ENCODE peak calls at places on chromosomes 5 and 9, in five cellular contexts. Z is cardiac muscle cell, N is Caco-2, W is left lung, P is transverse colon. L is an unnamed sample.

GRCh38 chr5:181050016-181050415 is 9.9 kb downstream of the BTNL9 start:
- DNase-seq in W (no peak), P (no peak), N (no peak), Z (no peak), L (no peak)

GRCh38 chr5:151483647-151484046 is 36.2 kb downstream of the SLC36A1 start:
- DNase-seq in N (no peak), W (peak), P (no peak), Z (no peak), L (no peak)

GRCh38 chr9:135414293-135414692 is 65.3 kb upstream of the PPP1R26 start:
- DNase-seq in W (no peak), Z (no peak), N (no peak), P (no peak), L (no peak)

GRCh38 chr5:142445266-142445665 is 120.4 kb upstream of the SPRY4 start:
- DNase-seq in N (no peak), W (no peak), Z (no peak), P (no peak), L (no peak)

GRCh38 chr5:57468481-57469165 is 14.0 kb downstream of the ACTBL2 start:
- DNase-seq in P (no peak), W (no peak), N (no peak), Z (no peak), L (no peak)

GRCh38 chr5:86232246-86232645 is 385.5 kb upstream of the COX7C start:
- DNase-seq in N (no peak), P (no peak), W (no peak), Z (no peak), L (no peak)

GRCh38 chr5:63262191-63262981 is 683.8 kb downstream of the LRRC70 start:
- DNase-seq in N (no peak), P (no peak), W (no peak), Z (no peak), L (no peak)

GRCh38 chr5:174523311-174524159 is 200.8 kb upstream of the MSX2 start:
- DNase-seq in N (peak), W (no peak), P (no peak), Z (no peak), L (no peak)

GRCh38 chr9:88378317-88378716 is 9.9 kb upstream of the SPIN1 start:
- DNase-seq in P (no peak), W (no peak), Z (no peak), N (no peak), L (no peak)

GRCh38 chr5:124932791-124933600 is 186.6 kb upstream of the ZNF608 start:
- DNase-seq in N (no peak), Z (no peak), P (peak), W (no peak), L (no peak)

GRCh38 chr9:109016132-109016531 is 2.8 kb upstream of the CTNNAL1 start:
- DNase-seq in P (no peak), Z (no peak), N (no peak), W (no peak), L (no peak)

GRCh38 chr5:154291917-154292316 is 101.4 kb downstream of the GALNT10 start:
- DNase-seq in W (no peak), Z (no peak), N (no peak), P (no peak), L (no peak)

GRCh38 chr5:5883562-5883961 is 461.1 kb downstream of the ICE1 start:
- DNase-seq in N (no peak), W (no peak), Z (no peak), P (no peak), L (no peak)

GRCh38 chr5:43042626-43043399 is 2.7 kb upstream of the ANXA2R start:
- DNase-seq in P (peak), W (peak), Z (peak), N (peak), L (peak)

GRCh38 chr5:152514827-152515397 is 109.8 kb upstream of the NMUR2 start:
- DNase-seq in P (no peak), Z (peak), N (peak), W (no peak), L (peak)

GRCh38 chr5:64952961-64953360 is 184.2 kb downstream of the CWC27 start:
- DNase-seq in P (no peak), Z (no peak), W (no peak), N (no peak), L (no peak)

GRCh38 chr9:113503131-113503541 is 39.6 kb downstream of the RGS3 start:
- DNase-seq in P (no peak), N (no peak), W (no peak), Z (no peak), L (no peak)
- TF ChIP-seq CTCF in P (no peak), N (no peak), W (no peak), Z (no peak), L (no peak)

GRCh38 chr9:17219261-17219660 is 84.4 kb downstream of the CNTLN start:
- DNase-seq in P (no peak), Z (no peak), W (no peak), N (no peak), L (no peak)
- TF ChIP-seq CTCF in P (no peak), Z (peak), W (no peak), N (no peak), L (no peak)

GRCh38 chr5:137488974-137489373 is 10.2 kb downstream of the SPOCK1 start:
- DNase-seq in W (no peak), N (no peak), P (no peak), Z (no peak), L (no peak)

GRCh38 chr5:137488516-137488915 is 10.6 kb downstream of the SPOCK1 start:
- DNase-seq in Z (no peak), N (no peak), P (no peak), W (no peak), L (no peak)

GRCh38 chr5:137496919-137497318 is 2.2 kb downstream of the SPOCK1 start:
- DNase-seq in N (no peak), W (no peak), P (no peak), Z (no peak), L (no peak)

GRCh38 chr5:137491121-137491520 is 8.0 kb downstream of the SPOCK1 start:
- DNase-seq in W (no peak), P (no peak), N (no peak), Z (no peak), L (no peak)

DNA sequence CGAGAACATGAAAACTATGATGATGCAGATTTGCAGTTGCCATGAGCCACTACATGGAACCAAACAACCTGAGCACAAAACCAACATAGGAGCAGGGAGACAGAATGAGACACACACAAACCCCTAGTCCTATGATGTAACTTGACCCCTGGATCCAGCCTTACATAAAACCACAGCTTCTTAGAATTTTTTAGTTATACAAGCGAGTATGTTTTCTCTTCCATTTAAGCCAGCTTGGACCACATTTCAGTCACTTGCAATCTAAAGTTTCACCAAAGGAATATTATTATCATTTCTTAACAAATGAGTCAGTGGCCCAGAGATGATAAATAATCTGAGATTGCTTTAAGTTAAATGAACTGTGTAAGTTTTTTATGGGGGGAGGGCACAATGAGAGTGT is 6.8 kb downstream of the SPOCK1 start:
- DNase-seq in Z (no peak), W (no peak), N (no peak), P (no peak), L (no peak)
- TF ChIP-seq CTCF in Z (no peak), W (no peak), N (no peak), P (no peak), L (no peak)

GRCh38 chr9:134398756-134399155 is 72.5 kb downstream of the RXRA start:
- DNase-seq in Z (no peak), P (no peak), W (no peak), N (no peak), L (no peak)

GRCh38 chr9:134400283-134400682 is 74.0 kb downstream of the RXRA start:
- DNase-seq in W (no peak), P (no peak), N (no peak), Z (no peak), L (no peak)

GRCh38 chr9:134401391-134401790 is 75.1 kb downstream of the RXRA start:
- DNase-seq in W (no peak), P (no peak), N (no peak), Z (no peak), L (no peak)

GRCh38 chr9:134402182-134402581 is 75.9 kb downstream of the RXRA start:
- DNase-seq in W (no peak), N (no peak), Z (no peak), P (no peak), L (no peak)

DNA sequence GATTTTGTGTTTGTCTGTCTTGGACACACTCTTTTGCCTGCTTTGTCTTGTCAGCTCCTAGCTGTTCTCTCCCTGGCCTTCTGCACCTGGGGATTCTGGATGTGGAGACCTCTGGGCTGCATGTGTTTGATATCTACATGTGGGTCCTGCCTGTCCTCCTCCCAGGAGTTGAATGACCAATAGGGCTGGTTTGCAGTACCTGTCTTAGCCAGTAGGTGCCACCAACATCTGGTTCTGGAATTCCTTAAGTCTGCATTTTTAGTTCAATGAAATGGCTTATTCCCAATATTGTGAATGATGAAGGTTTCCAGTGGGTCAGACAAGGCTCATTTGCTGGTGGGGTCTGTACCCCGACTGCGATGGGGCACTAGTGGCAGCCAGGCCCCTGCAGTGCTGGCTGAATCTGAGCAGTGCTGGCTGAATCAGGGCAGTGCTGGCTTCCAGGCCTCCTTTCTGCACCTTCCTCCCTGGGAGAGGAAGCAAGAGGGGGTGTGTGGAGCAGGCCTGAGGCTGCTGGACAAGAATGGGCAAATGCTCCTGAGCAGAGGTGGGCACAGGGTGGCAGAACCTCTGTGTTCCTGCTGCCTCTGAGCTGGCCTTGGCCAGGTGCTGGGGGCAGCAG is 73.3 kb downstream of the RXRA start:
- DNase-seq in P (no peak), N (peak), Z (no peak), W (no peak), L (no peak)
- TF ChIP-seq CTCF in P (peak), N (peak), Z (peak), W (peak), L (peak)

GRCh38 chr5:68249520-68249919 is 34.0 kb downstream of the PIK3R1 start:
- DNase-seq in P (no peak), W (no peak), N (no peak), Z (no peak), L (no peak)
- TF ChIP-seq CTCF in P (no peak), W (no peak), N (no peak), Z (no peak), L (no peak)

DNA sequence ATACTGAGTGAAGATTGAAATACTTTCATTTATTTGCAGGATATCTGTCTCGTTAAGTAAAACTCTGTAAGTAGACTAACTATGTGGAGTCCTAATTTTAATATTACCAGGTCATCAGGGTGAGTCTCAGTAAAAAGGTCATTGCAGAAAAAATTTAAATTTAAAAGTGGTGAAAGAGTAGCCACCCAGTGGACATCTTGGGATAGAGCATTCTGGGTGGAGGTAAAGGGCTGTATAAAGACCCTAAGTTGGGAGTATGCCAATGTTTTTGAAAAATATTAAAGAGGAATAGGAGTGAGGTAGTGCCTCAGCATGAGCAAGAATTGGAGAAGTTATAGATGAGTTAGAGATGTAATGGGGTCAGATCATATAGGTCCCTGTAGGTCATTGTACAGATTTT is 145.5 kb downstream of the HMHB1 start:
- DNase-seq in N (no peak), P (no peak), Z (no peak), W (no peak), L (no peak)
- TF ChIP-seq CTCF in N (peak), P (no peak), Z (peak), W (no peak), L (peak)

DNA sequence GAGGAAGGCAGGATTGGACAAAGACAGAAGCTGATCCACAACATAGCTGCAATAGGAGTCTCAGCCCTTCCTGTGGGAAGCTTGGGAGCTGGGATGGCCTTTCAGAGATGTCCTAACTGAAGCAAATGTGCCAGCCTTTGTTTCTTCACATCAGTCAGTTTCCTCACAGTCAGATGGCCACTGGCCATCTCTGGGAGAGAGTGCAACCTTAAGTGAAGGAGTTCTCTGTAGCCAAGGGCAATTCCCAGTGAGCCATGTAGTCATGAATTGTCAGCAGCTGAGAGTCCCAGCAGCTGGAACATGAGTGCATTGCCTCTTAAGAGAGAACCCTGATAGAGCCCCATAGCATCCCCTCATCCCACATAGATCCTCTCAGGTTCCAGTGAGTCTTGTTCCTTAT is 89.1 kb upstream of the LIFR start:
- DNase-seq in P (no peak), N (no peak), Z (no peak), W (no peak), L (no peak)
- TF ChIP-seq CTCF in P (no peak), N (no peak), Z (no peak), W (no peak), L (no peak)

GRCh38 chr5:172044631-172045314 is 38.3 kb upstream of the FBXW11 start:
- DNase-seq in Z (no peak), W (no peak), N (no peak), P (no peak), L (no peak)
- TF ChIP-seq CTCF in Z (no peak), W (no peak), N (no peak), P (no peak), L (no peak)

DNA sequence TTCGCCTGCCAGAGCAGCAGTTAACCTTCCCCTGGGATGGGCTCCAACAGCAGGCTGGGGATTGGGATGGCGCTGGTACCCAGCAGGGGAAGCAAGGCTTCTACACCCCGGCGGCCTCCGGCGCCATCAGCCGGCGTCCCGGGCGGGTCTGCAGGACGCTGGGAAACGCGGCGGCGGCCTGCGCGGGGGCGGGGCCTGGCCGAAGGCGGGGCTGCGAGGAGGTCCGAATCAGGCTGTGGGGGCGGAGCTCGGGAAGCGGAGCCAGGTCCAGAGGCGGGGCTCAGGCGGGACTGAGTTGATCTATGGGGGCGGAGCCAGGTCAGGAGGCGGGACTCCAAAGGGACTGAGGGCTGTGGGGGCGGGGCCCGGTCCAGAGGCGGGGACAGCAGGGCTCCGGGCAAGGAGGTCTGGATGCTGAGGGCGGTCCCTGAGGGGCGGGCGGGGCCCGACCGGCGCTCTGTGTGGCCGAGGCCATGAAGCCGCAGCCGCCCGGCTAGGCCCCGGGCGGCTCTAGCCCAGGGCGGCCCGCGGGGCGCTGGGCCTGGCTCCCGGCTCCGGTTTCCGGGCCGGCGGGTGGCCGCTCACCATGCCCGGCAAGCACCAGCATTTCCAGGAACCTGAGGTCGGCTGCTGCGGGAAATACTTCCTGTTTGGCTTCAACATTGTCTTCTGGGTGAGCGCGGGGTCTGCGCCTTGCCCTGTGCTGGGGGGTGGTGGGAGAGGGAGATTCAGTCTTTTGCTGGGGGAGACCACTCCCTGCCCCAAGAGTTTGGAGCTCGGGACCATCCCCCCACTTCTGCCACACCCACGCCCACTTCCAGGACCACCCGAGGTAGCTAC is at the start of gene TSPAN17:
- DNase-seq in P (peak), N (peak), W (peak), Z (peak), L (peak)
- TF ChIP-seq CTCF in P (no peak), N (no peak), W (no peak), Z (peak), L (no peak)

L was measured in Calu3.